ENCODE peak calls at places on chromosome 4, in ten cellular contexts. J, R, W, C, F, E, Y, X, A and K are unnamed samples.

GRCh38 chr4:112099701-112100289 is 45.5 kb upstream of the FAM241A start:
- DNase-seq in J (peak; percentile 41), R (no peak), W (no peak), C (no peak), F (no peak), E (no peak), Y (no peak), X (peak; percentile 73), A (peak; percentile 63), K (no peak)

GRCh38 chr4:133524369-133524768 is 375.3 kb downstream of the PCDH10 start:
- DNase-seq in J (no peak), R (no peak), W (no peak), C (no peak), F (no peak), E (no peak), Y (no peak), X (no peak), A (no peak), K (no peak)

GRCh38 chr4:5566526-5566925 is 141.8 kb downstream of the EVC2 start:
- DNase-seq in J (no peak), R (no peak), W (no peak), C (no peak), F (no peak), E (no peak), Y (no peak), X (no peak), A (no peak), K (no peak)

GRCh38 chr4:68368566-68369473 is 18.9 kb upstream of the YTHDC1 start:
- DNase-seq in J (no peak), R (no peak), W (no peak), C (no peak), F (no peak), E (peak; percentile 83), Y (no peak), X (peak; percentile 69), A (no peak), K (peak; percentile 88)

GRCh38 chr4:176383273-176384077 is 63.7 kb downstream of the SPCS3 start:
- DNase-seq in J (no peak), R (no peak), W (no peak), C (no peak), F (no peak), E (no peak), Y (no peak), X (peak; percentile 81), A (no peak), K (no peak)

GRCh38 chr4:119210760-119211159 is 1.8 kb upstream of the USP53 start:
- DNase-seq in J (no peak), R (no peak), W (no peak), C (no peak), F (no peak), E (no peak), Y (no peak), X (peak; percentile 68), A (no peak), K (peak; percentile 40)

GRCh38 chr4:177107288-177107901 is 202.3 kb upstream of the NEIL3 start:
- DNase-seq in J (no peak), R (no peak), W (no peak), C (no peak), F (no peak), E (no peak), Y (no peak), X (no peak), A (no peak), K (peak; percentile 10)

GRCh38 chr4:176134670-176135069 is 60.7 kb downstream of the SPATA4 start:
- DNase-seq in J (no peak), R (no peak), W (no peak), C (no peak), F (no peak), E (no peak), Y (no peak), X (no peak), A (no peak), K (no peak)

GRCh38 chr4:48899950-48900349 is 6.6 kb downstream of the OCIAD2 start:
- DNase-seq in J (peak; percentile 19), R (no peak), W (no peak), C (no peak), F (peak; percentile 49), E (no peak), Y (no peak), X (peak; percentile 19), A (no peak), K (no peak)

GRCh38 chr4:143397335-143397734 is 60.7 kb downstream of the GAB1 start:
- DNase-seq in J (no peak), R (no peak), W (no peak), C (no peak), F (no peak), E (no peak), Y (no peak), X (peak; percentile 82), A (no peak), K (no peak)

GRCh38 chr4:4390521-4391240 is 3.8 kb downstream of the NSG1 start:
- DNase-seq in J (no peak), R (no peak), W (no peak), C (no peak), F (no peak), E (no peak), Y (peak; percentile 65), X (no peak), A (no peak), K (no peak)

GRCh38 chr4:33882246-33882990 is 2361.9 kb downstream of the ARAP2 start:
- DNase-seq in J (no peak), R (no peak), W (no peak), C (no peak), F (no peak), E (no peak), Y (no peak), X (no peak), A (no peak), K (no peak)

GRCh38 chr4:68865178-68865638 is 49.4 kb downstream of the UGT2B10 start:
- DNase-seq in J (no peak), R (no peak), W (no peak), C (no peak), F (no peak), E (no peak), Y (no peak), X (no peak), A (no peak), K (peak; percentile 52)

GRCh38 chr4:26987191-26987590 is 126.5 kb downstream of the STIM2 start:
- DNase-seq in J (no peak), R (no peak), W (no peak), C (no peak), F (no peak), E (no peak), Y (no peak), X (no peak), A (no peak), K (no peak)

DNA sequence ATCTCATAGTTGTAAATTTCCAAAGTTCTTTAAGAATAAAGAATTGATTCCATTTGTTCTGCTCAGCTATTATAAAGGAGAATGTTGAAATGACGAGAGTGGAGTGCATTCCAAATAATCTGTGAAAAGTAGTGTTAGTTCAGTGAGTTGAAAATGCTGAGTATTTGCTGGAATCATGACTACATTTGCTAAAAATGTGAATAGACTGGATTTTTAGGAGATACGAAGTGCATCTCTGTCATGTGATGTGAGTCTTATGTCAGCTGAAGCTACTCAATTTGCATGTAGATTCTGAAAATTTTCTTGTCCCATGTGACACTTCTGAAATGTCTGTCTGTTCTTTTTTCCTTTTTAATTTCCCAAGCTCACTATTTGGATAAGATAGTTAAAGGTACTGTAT is 206.0 kb downstream of the DCTD start:
- DNase-seq in J (no peak), R (no peak), W (no peak), C (no peak), F (no peak), E (no peak), Y (no peak), X (peak; percentile 25), A (no peak), K (no peak)
- H3K27ac ChIP-seq in J (no peak overlapping the region), R (no peak overlapping the region), W (no peak overlapping the region), C (no peak overlapping the region), F (no peak overlapping the region), E (no peak overlapping the region), Y (no peak overlapping the region), X (no peak overlapping the region), A (no peak overlapping the region), K (no peak overlapping the region)

GRCh38 chr4:140426610-140427103 is 791 bp downstream of the CLGN start:
- DNase-seq in J (peak; percentile 73), R (no peak), W (no peak), C (no peak), F (no peak), E (no peak), Y (no peak), X (no peak), A (peak; percentile 19), K (no peak)

GRCh38 chr4:140423106-140423505 is 4.3 kb downstream of the CLGN start:
- DNase-seq in J (no peak), R (no peak), W (no peak), C (no peak), F (no peak), E (no peak), Y (no peak), X (peak; percentile 25), A (no peak), K (peak; percentile 6)

GRCh38 chr4:140427104-140427918 is at the start of gene CLGN:
- DNase-seq in J (peak; percentile 97), R (peak; percentile 73), W (peak; percentile 15), C (peak; percentile 55), F (peak; percentile 39), E (no peak), Y (peak; percentile 88), X (peak; percentile 44), A (peak; percentile 82), K (no peak)

DNA sequence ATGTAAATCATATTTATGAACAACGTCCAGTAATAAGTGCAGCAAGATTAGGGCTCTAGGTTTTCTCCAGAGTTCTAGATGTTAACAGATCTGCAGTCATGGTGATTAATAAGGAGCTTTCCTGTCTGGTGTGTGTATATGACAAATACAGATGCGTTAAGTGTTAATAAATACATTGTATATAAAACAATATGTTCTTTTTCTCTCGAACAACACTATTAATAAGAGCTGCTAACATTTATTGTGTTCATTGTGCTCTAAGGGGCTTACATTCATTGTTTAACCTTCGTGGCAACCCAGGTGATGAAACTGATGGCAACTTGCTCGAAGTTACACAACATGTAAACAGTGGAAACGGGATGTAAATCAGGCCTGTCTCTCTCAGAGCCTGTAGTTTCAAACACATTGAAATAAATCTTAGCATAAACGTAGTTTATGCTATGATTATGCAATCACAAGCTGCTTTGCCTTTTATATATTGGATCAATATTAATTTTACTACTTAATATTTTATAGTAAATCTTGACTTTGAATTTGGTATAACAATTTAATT is 547 bp upstream of the CLGN start:
- DNase-seq in J (no peak), R (no peak), W (peak; percentile 6), C (no peak), F (no peak), E (no peak), Y (no peak), X (peak; percentile 23), A (peak; percentile 8), K (no peak)
- H3K27ac ChIP-seq in J (no peak overlapping the region), R (no peak overlapping the region), W (no peak overlapping the region), C (no peak overlapping the region), F (peak overlapping the region; percentile 64), E (no peak overlapping the region), Y (no peak overlapping the region), X (no peak overlapping the region), A (no peak overlapping the region), K (peak overlapping the region; percentile 71)

GRCh38 chr4:87103691-87104187 is 116.7 kb downstream of the KLHL8 start:
- DNase-seq in J (no peak), R (no peak), W (no peak), C (no peak), F (no peak), E (peak; percentile 55), Y (no peak), X (peak; percentile 84), A (no peak), K (peak; percentile 64)
- H3K27ac ChIP-seq in J (no peak overlapping the region), R (peak overlapping the region; percentile 64), W (no peak overlapping the region), C (peak overlapping the region; percentile 61), F (peak overlapping the region; percentile 21), E (peak overlapping the region; percentile 79), Y (peak overlapping the region; percentile 80), X (peak overlapping the region; percentile 14), A (no peak overlapping the region), K (peak overlapping the region; percentile 55)

GRCh38 chr4:38237139-38237538 is 276.9 kb downstream of the PTTG2 start:
- DNase-seq in J (no peak), R (no peak), W (no peak), C (no peak), F (no peak), E (peak; percentile 38), Y (no peak), X (peak; percentile 55), A (no peak), K (peak; percentile 75)
- H3K27ac ChIP-seq in J (no peak overlapping the region), R (no peak overlapping the region), W (no peak overlapping the region), C (no peak overlapping the region), F (no peak overlapping the region), E (peak overlapping the region; percentile 13), Y (no peak overlapping the region), X (no peak overlapping the region), A (no peak overlapping the region), K (peak overlapping the region; percentile 65)